ENCODE peak calls at places on chromosomes 7 and 10, in six cellular contexts. I is ovary, P is A549, G is body of pancreas, Y is adrenal gland, A is GM12892. N is an unnamed sample.

GRCh38 chr10:124030711-124031110 is 62.7 kb downstream of the CHST15 start:
- DNase-seq in G (no peak), P (no peak), I (no peak), Y (no peak), A (no peak), N (no peak)

GRCh38 chr7:52064493-52064892 is 747.9 kb upstream of the COBL start:
- DNase-seq in Y (no peak), G (no peak), A (no peak), I (no peak), P (no peak), N (no peak)

GRCh38 chr10:63573068-63573697 is 52.0 kb downstream of the REEP3 start:
- DNase-seq in I (no peak), P (no peak), A (no peak), G (no peak), Y (no peak), N (no peak)

GRCh38 chr7:142833174-142834027 is 21.5 kb upstream of the EPHB6 start:
- DNase-seq in A (no peak), I (no peak), G (no peak), Y (no peak), P (no peak), N (no peak)

GRCh38 chr10:126972622-126973414 is 67.6 kb downstream of the DOCK1 start:
- DNase-seq in I (no peak), Y (no peak), G (peak; percentile 38), A (no peak), P (peak; percentile 58), N (no peak)

GRCh38 chr10:70782401-70783055 is 2.6 kb downstream of the TBATA start:
- DNase-seq in P (no peak), G (no peak), Y (no peak), I (no peak), A (no peak), N (no peak)

GRCh38 chr7:121329460-121330052 is 756 bp downstream of the WNT16 start:
- DNase-seq in A (no peak), I (no peak), G (peak; percentile 44), P (no peak), Y (no peak), N (peak; percentile 32)

GRCh38 chr10:86970152-86970886 is 2.0 kb downstream of the ADIRF start:
- DNase-seq in I (peak; percentile 91), A (no peak), G (peak; percentile 74), P (no peak), Y (peak; percentile 87), N (peak; percentile 75)

GRCh38 chr7:24290004-24290641 is 6.1 kb downstream of the NPY start:
- DNase-seq in A (peak; percentile 34), G (peak; percentile 18), P (peak; percentile 36), I (no peak), Y (no peak), N (peak; percentile 17)

GRCh38 chr7:91883676-91884362 is 3.3 kb upstream of the MTERF1 start:
- DNase-seq in G (no peak), P (no peak), A (no peak), Y (no peak), I (no peak), N (no peak)

GRCh38 chr7:10022957-10023356 is 950.7 kb upstream of the PHF14 start:
- DNase-seq in I (no peak), P (no peak), G (peak; percentile 37), A (no peak), Y (no peak), N (no peak)

GRCh38 chr10:120455004-120455403 is 2.0 kb upstream of the PLPP4 start:
- DNase-seq in A (no peak), Y (no peak), I (no peak), P (no peak), G (no peak), N (no peak)

GRCh38 chr10:73017955-73018480 is 63.4 kb upstream of the PLA2G12B start:
- DNase-seq in I (no peak), Y (no peak), A (no peak), P (no peak), G (no peak), N (no peak)

GRCh38 chr10:122678266-122678665 is 21.4 kb downstream of the C10orf120 start:
- DNase-seq in Y (no peak), P (no peak), G (no peak), I (no peak), A (no peak), N (no peak)

GRCh38 chr7:87513735-87514319 is 38.3 kb upstream of the ABCB4 start:
- DNase-seq in I (no peak), A (no peak), G (no peak), Y (no peak), P (no peak), N (no peak)

GRCh38 chr7:17090751-17091150 is 207.7 kb upstream of the AHR start:
- DNase-seq in Y (no peak), A (no peak), I (no peak), G (no peak), P (no peak), N (no peak)

GRCh38 chr7:18626086-18626485 is 130.5 kb downstream of the HDAC9 start:
- DNase-seq in I (no peak), A (no peak), Y (no peak), P (no peak), G (no peak), N (no peak)

GRCh38 chr7:82897500-82897899 is 265.2 kb downstream of the PCLO start:
- DNase-seq in Y (no peak), P (no peak), I (no peak), A (no peak), G (no peak), N (no peak)

GRCh38 chr10:103564116-103564501 is 70.6 kb downstream of the NEURL1 start:
- DNase-seq in I (no peak), G (no peak), A (no peak), P (no peak), Y (no peak), N (no peak)

GRCh38 chr10:60942134-60942533 is 1.9 kb downstream of the RHOBTB1 start:
- DNase-seq in I (no peak), A (no peak), Y (no peak), P (no peak), G (no peak), N (no peak)

GRCh38 chr10:67288688-67289410 is 363.0 kb downstream of the LRRTM3 start:
- DNase-seq in A (no peak), I (no peak), Y (peak; percentile 6), G (no peak), P (no peak), N (no peak)

GRCh38 chr7:130939285-130940095 is 205.5 kb upstream of the KLF14 start:
- DNase-seq in G (no peak), I (no peak), Y (no peak), A (no peak), P (no peak), N (no peak)

GRCh38 chr7:21352540-21353387 is 75.1 kb upstream of the SP4 start:
- DNase-seq in G (no peak), A (no peak), I (no peak), Y (no peak), P (no peak), N (no peak)

GRCh38 chr7:137880432-137880831 is 33.7 kb upstream of the DGKI start:
- DNase-seq in A (no peak), Y (no peak), P (no peak), I (no peak), G (no peak), N (no peak)

GRCh38 chr7:137881607-137882260 is 35.0 kb upstream of the DGKI start:
- DNase-seq in A (no peak), I (no peak), G (no peak), Y (no peak), P (no peak), N (no peak)

GRCh38 chr7:137879357-137880158 is 32.8 kb upstream of the DGKI start:
- DNase-seq in Y (no peak), P (no peak), A (no peak), I (no peak), G (no peak), N (no peak)

GRCh38 chr7:137882806-137883205 is 36.0 kb upstream of the DGKI start:
- DNase-seq in Y (no peak), A (no peak), I (no peak), G (no peak), P (no peak), N (no peak)

GRCh38 chr7:137882261-137882668 is 35.5 kb upstream of the DGKI start:
- DNase-seq in G (no peak), Y (peak; percentile 88), P (peak; percentile 84), I (no peak), A (peak; percentile 34), N (no peak)
- TF ChIP-seq POLR2A in G (no peak), Y (no peak), P (no peak), I (no peak), A (no peak), N (no peak)

GRCh38 chr10:114499630-114500190 is 95.4 kb upstream of the AFAP1L2 start:
- DNase-seq in I (no peak), G (no peak), P (no peak), A (no peak), Y (no peak), N (peak; percentile 75)
- TF ChIP-seq POLR2A in I (no peak), G (no peak), P (no peak), A (no peak), Y (no peak), N (peak; percentile 62)

GRCh38 chr7:5423844-5424688 is 432 bp upstream of the TNRC18 start:
- DNase-seq in P (peak; percentile 80), Y (peak; percentile 97), G (peak; percentile 96), I (peak; percentile 96), A (no peak), N (peak; percentile 74)
- TF ChIP-seq POLR2A in P (no peak), Y (peak; percentile 61), G (peak; percentile 53), I (peak; percentile 43), A (no peak), N (peak; percentile 68)

DNA sequence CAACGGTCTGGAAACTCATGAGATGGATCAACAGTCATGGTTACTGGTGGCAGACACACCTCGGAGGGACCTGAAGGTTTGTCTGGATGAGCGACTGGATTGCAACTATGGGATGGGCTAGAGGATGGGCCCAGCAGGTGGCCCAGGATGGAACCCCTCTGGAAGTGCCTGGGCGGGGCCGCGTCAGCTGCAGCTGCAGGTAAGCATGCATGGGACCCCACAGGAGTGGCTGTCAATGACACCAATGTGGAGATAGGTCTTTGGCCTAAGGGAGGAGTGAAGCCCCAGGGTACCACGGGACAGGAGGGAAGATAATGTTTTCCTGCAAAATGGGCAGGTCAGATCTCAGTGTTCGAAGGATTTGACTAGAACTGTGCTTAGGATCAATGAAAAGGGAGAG is 103.4 kb downstream of the LANCL2 start:
- DNase-seq in P (no peak), A (no peak), I (no peak), G (no peak), Y (no peak), N (no peak)
- TF ChIP-seq POLR2A in P (no peak), A (no peak), I (no peak), G (no peak), Y (no peak), N (no peak)

GRCh38 chr7:27098493-27099223 is 2.9 kb upstream of the HOXA1 start:
- DNase-seq in Y (peak; percentile 68), I (no peak), A (no peak), G (no peak), P (no peak), N (peak; percentile 74)
- TF ChIP-seq POLR2A in Y (no peak), I (no peak), A (no peak), G (no peak), P (no peak), N (no peak)

N was measured in Peyer's patch.